ENCODE peak calls at places on chromosomes 6 and 20, in five cellular contexts. G is activated CD4-positive, alpha-beta T cell treated with anti-CD3 and anti-CD28 coated beads, Interleukin-2, amount 10 ng/mL, durations not matched to agents 7 days and 5 days; Y is GM03348; B is effector CD4-positive, alpha-beta T cell; S is glomerular endothelial cell. M is an unnamed sample.

GRCh38 chr20:49608752-49609670 is 41.1 kb upstream of the PTGIS start:
- DNase-seq in G (peak), S (no peak), B (peak), Y (peak), M (peak)

GRCh38 chr6:28978959-28979561 is 26.1 kb downstream of the ZNF311 start:
- DNase-seq in S (no peak), Y (no peak), G (no peak), B (no peak), M (no peak)

GRCh38 chr6:130215526-130215925 is 7.2 kb downstream of the SAMD3 start:
- DNase-seq in B (peak), G (peak), S (no peak), Y (no peak), M (peak)

GRCh38 chr6:27213544-27214125 is 33.9 kb upstream of the PRSS16 start:
- DNase-seq in B (no peak), Y (no peak), S (no peak), G (no peak), M (no peak)

GRCh38 chr6:125748534-125749111 is 809 bp upstream of the HEY2 start:
- DNase-seq in Y (peak), G (peak), S (no peak), B (no peak), M (no peak)

GRCh38 chr6:164882236-164882635 is 427.2 kb downstream of the C6orf118 start:
- DNase-seq in S (no peak), Y (no peak), B (no peak), G (no peak), M (no peak)

GRCh38 chr20:24207803-24208300 is 219.3 kb upstream of the GGTLC1 start:
- DNase-seq in G (no peak), Y (no peak), B (no peak), S (no peak), M (no peak)

GRCh38 chr20:20547221-20547875 is 165.1 kb downstream of the RALGAPA2 start:
- DNase-seq in Y (no peak), G (no peak), B (no peak), S (no peak), M (no peak)

GRCh38 chr20:32052792-32053362 is 835 bp downstream of the HCK start:
- DNase-seq in Y (no peak), G (no peak), B (no peak), S (no peak), M (no peak)

GRCh38 chr20:45947110-45947866 is 12.8 kb downstream of the PCIF1 start:
- DNase-seq in S (no peak), Y (no peak), G (no peak), B (no peak), M (no peak)

GRCh38 chr6:37821449-37821848 is 1.9 kb downstream of the ZFAND3 start:
- DNase-seq in B (no peak), G (no peak), S (no peak), Y (no peak), M (no peak)

GRCh38 chr20:2707353-2708072 is 14.9 kb downstream of the EBF4 start:
- DNase-seq in G (no peak), B (no peak), S (no peak), Y (no peak), M (no peak)

GRCh38 chr6:118706702-118707101 is 55.3 kb upstream of the CEP85L start:
- DNase-seq in G (no peak), B (no peak), S (no peak), Y (no peak), M (no peak)

GRCh38 chr6:142485256-142485655 is 183.4 kb downstream of the ADGRG6 start:
- DNase-seq in G (no peak), S (no peak), B (no peak), Y (no peak), M (no peak)